ENCODE peak calls at places on chromosome 17, in seven cellular contexts. B is AG10803; W is choroid plexus epithelial cell; L is GM06990; V is NCI-H2081 treated with DMSO at 0.1 percent for 48 hours; Z is activated naive CD4-positive, alpha-beta T cell treated with anti-CD3 and anti-CD28 coated beads, Interleukin-2, amount 10 ng/mL, durations not matched to agents 7 days and 5 days; K is activated CD4-positive, CD25-positive, alpha-beta regulatory T cell. F is an unnamed sample.

GRCh38 chr17:17088511-17089205 is 46.4 kb downstream of the MPRIP start:
- DNase-seq in B (no peak), W (no peak), L (no peak), V (no peak), Z (peak), K (no peak), F (no peak)

GRCh38 chr17:78407387-78407990 is 29.0 kb downstream of the PGS1 start:
- DNase-seq in B (no peak), W (peak), L (no peak), V (no peak), Z (no peak), K (no peak), F (no peak)

GRCh38 chr17:82480345-82480744 is 21.8 kb downstream of the NARF start:
- DNase-seq in B (no peak), W (no peak), L (no peak), V (no peak), Z (no peak), K (no peak), F (no peak)

GRCh38 chr17:78561166-78561565 is 16.0 kb downstream of the DNAH17 start:
- DNase-seq in B (no peak), W (no peak), L (no peak), V (no peak), Z (no peak), K (no peak), F (no peak)

GRCh38 chr17:35817196-35817595 is 7.9 kb downstream of the TAF15 start:
- DNase-seq in B (no peak), W (no peak), L (no peak), V (no peak), Z (no peak), K (no peak), F (no peak)

GRCh38 chr17:6796887-6797490 is 21.0 kb downstream of the FBXO39 start:
- DNase-seq in B (peak), W (no peak), L (no peak), V (no peak), Z (no peak), K (no peak), F (no peak)

GRCh38 chr17:74860999-74861553 is 1.4 kb upstream of the GRIN2C start:
- DNase-seq in B (no peak), W (no peak), L (no peak), V (no peak), Z (no peak), K (no peak), F (no peak)

GRCh38 chr17:35749560-35750412 is 3.3 kb downstream of the GAS2L2 start:
- DNase-seq in B (peak), W (peak), L (no peak), V (no peak), Z (no peak), K (no peak), F (no peak)

GRCh38 chr17:48642059-48642842 is 16.1 kb upstream of the HOXB9 start:
- DNase-seq in B (peak), W (no peak), L (no peak), V (no peak), Z (no peak), K (no peak), F (no peak)

GRCh38 chr17:77834170-77835115 is 124.1 kb upstream of the TNRC6C start:
- DNase-seq in B (peak), W (peak), L (no peak), V (no peak), Z (peak), K (peak), F (peak)

GRCh38 chr17:31819578-31819977 is 39.5 kb downstream of the COPRS start:
- DNase-seq in B (no peak), W (no peak), L (no peak), V (no peak), Z (no peak), K (no peak), F (no peak)

GRCh38 chr17:27386206-27387075 is 69.8 kb upstream of the KSR1 start:
- DNase-seq in B (no peak), W (no peak), L (no peak), V (no peak), Z (no peak), K (no peak), F (no peak)

GRCh38 chr17:7745748-7746470 is 28.4 kb downstream of the DNAH2 start:
- DNase-seq in B (peak), W (peak), L (no peak), V (no peak), Z (no peak), K (no peak), F (no peak)

GRCh38 chr17:38674013-38674748 is 576 bp downstream of the EPOP start:
- DNase-seq in B (no peak), W (no peak), L (peak), V (no peak), Z (peak), K (no peak), F (peak)

GRCh38 chr17:57953703-57954420 is 1.4 kb downstream of the CUEDC1 start:
- DNase-seq in B (no peak), W (no peak), L (no peak), V (no peak), Z (no peak), K (no peak), F (no peak)

GRCh38 chr17:4519361-4519788 is 20.7 kb downstream of the SPNS2 start:
- DNase-seq in B (no peak), W (no peak), L (no peak), V (no peak), Z (no peak), K (no peak), F (no peak)

GRCh38 chr17:1484586-1485310 is 7.7 kb downstream of the MYO1C start:
- DNase-seq in B (no peak), W (peak), L (peak), V (no peak), Z (peak), K (peak), F (peak)

GRCh38 chr17:78258323-78259229 is 27.1 kb downstream of the TMEM235 start:
- DNase-seq in B (no peak), W (peak), L (peak), V (no peak), Z (peak), K (peak), F (peak)

GRCh38 chr17:49603720-49604119 is 28.0 kb downstream of the NXPH3 start:
- DNase-seq in B (peak), W (peak), L (no peak), V (no peak), Z (no peak), K (no peak), F (no peak)

GRCh38 chr17:81258292-81258691 is 19.2 kb downstream of the NDUFAF8 start:
- DNase-seq in B (no peak), W (no peak), L (no peak), V (no peak), Z (no peak), K (no peak), F (no peak)

GRCh38 chr17:1573932-1574696 is 11.5 kb upstream of the PITPNA start:
- DNase-seq in B (peak), W (peak), L (peak), V (no peak), Z (peak), K (no peak), F (peak)

GRCh38 chr17:48376926-48377325 is 53.1 kb downstream of the SKAP1 start:
- DNase-seq in B (no peak), W (no peak), L (no peak), V (no peak), Z (no peak), K (no peak), F (no peak)

F was measured in activated T-helper 1 cell treated with Interleukin-2 at 50 U/mL for 16 hours.